ENCODE peak calls at places on chromosomes 13 and 19, in nine cellular contexts. One of them, this sample, is unnamed.

GRCh38 chr13:111474136-111475002 is 153.9 kb downstream of the TEX29 start:
- DNase-seq in PC-9: peak
- DNase-seq in anterior cingulate cortex: no peak
- DNase-seq in HuH-7.5: peak
- DNase-seq in NK-92 treated with Interleukin-12 subunit alpha and Interleukin-12 subunit beta, amount 100 ng/mL, for 24 hours: no peak
- DNase-seq in NCI-H2081: peak
- DNase-seq in colonic mucosa: no peak
- DNase-seq in GM06990: peak
- DNase-seq in neural progenitor cell: peak
- DNase-seq in this sample: peak

GRCh38 chr13:59771272-59771671 is 392.5 kb downstream of the DIAPH3 start:
- DNase-seq in PC-9: no peak
- DNase-seq in anterior cingulate cortex: no peak
- DNase-seq in HuH-7.5: no peak
- DNase-seq in NK-92 treated with Interleukin-12 subunit alpha and Interleukin-12 subunit beta, amount 100 ng/mL, for 24 hours: no peak
- DNase-seq in NCI-H2081: no peak
- DNase-seq in colonic mucosa: no peak
- DNase-seq in GM06990: no peak
- DNase-seq in neural progenitor cell: peak
- DNase-seq in this sample: no peak

GRCh38 chr19:50434525-50434924 is 1.8 kb downstream of the MYBPC2 start:
- DNase-seq in PC-9: no peak
- DNase-seq in anterior cingulate cortex: no peak
- DNase-seq in HuH-7.5: no peak
- DNase-seq in NK-92 treated with Interleukin-12 subunit alpha and Interleukin-12 subunit beta, amount 100 ng/mL, for 24 hours: no peak
- DNase-seq in NCI-H2081: no peak
- DNase-seq in colonic mucosa: no peak
- DNase-seq in GM06990: no peak
- DNase-seq in neural progenitor cell: peak
- DNase-seq in this sample: no peak

GRCh38 chr19:30722801-30723200 is 350.6 kb downstream of the ZNF536 start:
- DNase-seq in PC-9: no peak
- DNase-seq in anterior cingulate cortex: no peak
- DNase-seq in HuH-7.5: no peak
- DNase-seq in NK-92 treated with Interleukin-12 subunit alpha and Interleukin-12 subunit beta, amount 100 ng/mL, for 24 hours: no peak
- DNase-seq in NCI-H2081: no peak
- DNase-seq in colonic mucosa: no peak
- DNase-seq in GM06990: no peak
- DNase-seq in neural progenitor cell: no peak
- DNase-seq in this sample: no peak

GRCh38 chr19:7074705-7075282 is 5.3 kb downstream of the ZNF557 start:
- DNase-seq in PC-9: no peak
- DNase-seq in anterior cingulate cortex: no peak
- DNase-seq in HuH-7.5: no peak
- DNase-seq in NK-92 treated with Interleukin-12 subunit alpha and Interleukin-12 subunit beta, amount 100 ng/mL, for 24 hours: no peak
- DNase-seq in NCI-H2081: no peak
- DNase-seq in colonic mucosa: peak
- DNase-seq in GM06990: no peak
- DNase-seq in neural progenitor cell: no peak
- DNase-seq in this sample: no peak

GRCh38 chr13:85408415-85408814 is 390.8 kb downstream of the SLITRK6 start:
- DNase-seq in PC-9: no peak
- DNase-seq in anterior cingulate cortex: no peak
- DNase-seq in HuH-7.5: no peak
- DNase-seq in NK-92 treated with Interleukin-12 subunit alpha and Interleukin-12 subunit beta, amount 100 ng/mL, for 24 hours: no peak
- DNase-seq in NCI-H2081: no peak
- DNase-seq in colonic mucosa: no peak
- DNase-seq in GM06990: no peak
- DNase-seq in neural progenitor cell: no peak
- DNase-seq in this sample: no peak

GRCh38 chr19:38233740-38234251 is 9.8 kb upstream of the DPF1 start:
- DNase-seq in PC-9: peak
- DNase-seq in anterior cingulate cortex: peak
- DNase-seq in HuH-7.5: peak
- DNase-seq in NK-92 treated with Interleukin-12 subunit alpha and Interleukin-12 subunit beta, amount 100 ng/mL, for 24 hours: peak
- DNase-seq in NCI-H2081: peak
- DNase-seq in colonic mucosa: peak
- DNase-seq in GM06990: no peak
- DNase-seq in neural progenitor cell: peak
- DNase-seq in this sample: peak

GRCh38 chr13:40452741-40453665 is 213.4 kb downstream of the FOXO1 start:
- DNase-seq in PC-9: peak
- DNase-seq in anterior cingulate cortex: no peak
- DNase-seq in HuH-7.5: no peak
- DNase-seq in NK-92 treated with Interleukin-12 subunit alpha and Interleukin-12 subunit beta, amount 100 ng/mL, for 24 hours: no peak
- DNase-seq in NCI-H2081: no peak
- DNase-seq in colonic mucosa: no peak
- DNase-seq in GM06990: no peak
- DNase-seq in neural progenitor cell: no peak
- DNase-seq in this sample: no peak

GRCh38 chr19:782195-783043 is 14.8 kb upstream of the PTBP1 start:
- DNase-seq in PC-9: peak
- DNase-seq in anterior cingulate cortex: no peak
- DNase-seq in HuH-7.5: peak
- DNase-seq in NK-92 treated with Interleukin-12 subunit alpha and Interleukin-12 subunit beta, amount 100 ng/mL, for 24 hours: no peak
- DNase-seq in NCI-H2081: no peak
- DNase-seq in colonic mucosa: no peak
- DNase-seq in GM06990: no peak
- DNase-seq in neural progenitor cell: peak
- DNase-seq in this sample: no peak

GRCh38 chr13:23321534-23322241 is 111.8 kb downstream of the SACS start:
- DNase-seq in PC-9: no peak
- DNase-seq in anterior cingulate cortex: no peak
- DNase-seq in HuH-7.5: no peak
- DNase-seq in NK-92 treated with Interleukin-12 subunit alpha and Interleukin-12 subunit beta, amount 100 ng/mL, for 24 hours: peak
- DNase-seq in NCI-H2081: no peak
- DNase-seq in colonic mucosa: no peak
- DNase-seq in GM06990: no peak
- DNase-seq in neural progenitor cell: no peak
- DNase-seq in this sample: peak

GRCh38 chr13:62875118-62875640 is 1459.5 kb upstream of the PCDH20 start:
- DNase-seq in PC-9: no peak
- DNase-seq in anterior cingulate cortex: no peak
- DNase-seq in HuH-7.5: no peak
- DNase-seq in NK-92 treated with Interleukin-12 subunit alpha and Interleukin-12 subunit beta, amount 100 ng/mL, for 24 hours: no peak
- DNase-seq in NCI-H2081: peak
- DNase-seq in colonic mucosa: no peak
- DNase-seq in GM06990: no peak
- DNase-seq in neural progenitor cell: no peak
- DNase-seq in this sample: no peak

GRCh38 chr19:52248256-52248655 is 21.1 kb upstream of the ZNF766 start:
- DNase-seq in PC-9: peak
- DNase-seq in anterior cingulate cortex: peak
- DNase-seq in HuH-7.5: no peak
- DNase-seq in NK-92 treated with Interleukin-12 subunit alpha and Interleukin-12 subunit beta, amount 100 ng/mL, for 24 hours: no peak
- DNase-seq in NCI-H2081: no peak
- DNase-seq in colonic mucosa: peak
- DNase-seq in GM06990: no peak
- DNase-seq in neural progenitor cell: peak
- DNase-seq in this sample: peak

GRCh38 chr19:7857727-7858701 is 16.2 kb downstream of the PRR36 start:
- DNase-seq in PC-9: no peak
- DNase-seq in anterior cingulate cortex: no peak
- DNase-seq in HuH-7.5: no peak
- DNase-seq in NK-92 treated with Interleukin-12 subunit alpha and Interleukin-12 subunit beta, amount 100 ng/mL, for 24 hours: no peak
- DNase-seq in NCI-H2081: no peak
- DNase-seq in colonic mucosa: no peak
- DNase-seq in GM06990: peak
- DNase-seq in neural progenitor cell: peak
- DNase-seq in this sample: no peak

GRCh38 chr13:77345150-77345780 is 18.4 kb upstream of the MYCBP2 start:
- DNase-seq in PC-9: peak
- DNase-seq in anterior cingulate cortex: no peak
- DNase-seq in HuH-7.5: no peak
- DNase-seq in NK-92 treated with Interleukin-12 subunit alpha and Interleukin-12 subunit beta, amount 100 ng/mL, for 24 hours: no peak
- DNase-seq in NCI-H2081: peak
- DNase-seq in colonic mucosa: no peak
- DNase-seq in GM06990: peak
- DNase-seq in neural progenitor cell: no peak
- DNase-seq in this sample: no peak

GRCh38 chr13:35747594-35747993 is 271.1 kb upstream of the MAB21L1 start:
- DNase-seq in PC-9: no peak
- DNase-seq in anterior cingulate cortex: no peak
- DNase-seq in HuH-7.5: no peak
- DNase-seq in NK-92 treated with Interleukin-12 subunit alpha and Interleukin-12 subunit beta, amount 100 ng/mL, for 24 hours: no peak
- DNase-seq in NCI-H2081: no peak
- DNase-seq in colonic mucosa: no peak
- DNase-seq in GM06990: no peak
- DNase-seq in neural progenitor cell: no peak
- DNase-seq in this sample: no peak

GRCh38 chr13:27919934-27920676 is at the start of gene PDX1:
- DNase-seq in PC-9: no peak
- DNase-seq in anterior cingulate cortex: no peak
- DNase-seq in HuH-7.5: peak
- DNase-seq in NK-92 treated with Interleukin-12 subunit alpha and Interleukin-12 subunit beta, amount 100 ng/mL, for 24 hours: no peak
- DNase-seq in NCI-H2081: no peak
- DNase-seq in colonic mucosa: peak
- DNase-seq in GM06990: no peak
- DNase-seq in neural progenitor cell: peak
- DNase-seq in this sample: no peak

GRCh38 chr13:108787709-108788394 is 158.4 kb downstream of the MYO16 start:
- DNase-seq in PC-9: no peak
- DNase-seq in anterior cingulate cortex: no peak
- DNase-seq in HuH-7.5: no peak
- DNase-seq in NK-92 treated with Interleukin-12 subunit alpha and Interleukin-12 subunit beta, amount 100 ng/mL, for 24 hours: no peak
- DNase-seq in NCI-H2081: no peak
- DNase-seq in colonic mucosa: no peak
- DNase-seq in GM06990: no peak
- DNase-seq in neural progenitor cell: no peak
- DNase-seq in this sample: no peak

GRCh38 chr19:2547033-2547680 is 71.2 kb downstream of the GADD45B start:
- DNase-seq in PC-9: no peak
- DNase-seq in anterior cingulate cortex: no peak
- DNase-seq in HuH-7.5: no peak
- DNase-seq in NK-92 treated with Interleukin-12 subunit alpha and Interleukin-12 subunit beta, amount 100 ng/mL, for 24 hours: no peak
- DNase-seq in NCI-H2081: no peak
- DNase-seq in colonic mucosa: no peak
- DNase-seq in GM06990: no peak
- DNase-seq in neural progenitor cell: no peak
- DNase-seq in this sample: no peak

GRCh38 chr13:34414616-34415015 is 527.5 kb upstream of the NBEA start:
- DNase-seq in PC-9: no peak
- DNase-seq in anterior cingulate cortex: no peak
- DNase-seq in HuH-7.5: no peak
- DNase-seq in NK-92 treated with Interleukin-12 subunit alpha and Interleukin-12 subunit beta, amount 100 ng/mL, for 24 hours: no peak
- DNase-seq in NCI-H2081: no peak
- DNase-seq in colonic mucosa: no peak
- DNase-seq in GM06990: no peak
- DNase-seq in neural progenitor cell: no peak
- DNase-seq in this sample: no peak

GRCh38 chr13:27482996-27483395 is 32.6 kb upstream of the MTIF3 start:
- DNase-seq in PC-9: no peak
- DNase-seq in anterior cingulate cortex: no peak
- DNase-seq in HuH-7.5: no peak
- DNase-seq in NK-92 treated with Interleukin-12 subunit alpha and Interleukin-12 subunit beta, amount 100 ng/mL, for 24 hours: no peak
- DNase-seq in NCI-H2081: no peak
- DNase-seq in colonic mucosa: peak
- DNase-seq in GM06990: peak
- DNase-seq in neural progenitor cell: no peak
- DNase-seq in this sample: no peak

GRCh38 chr19:5225486-5226345 is 114.9 kb downstream of the PTPRS start:
- DNase-seq in PC-9: no peak
- DNase-seq in anterior cingulate cortex: no peak
- DNase-seq in HuH-7.5: no peak
- DNase-seq in NK-92 treated with Interleukin-12 subunit alpha and Interleukin-12 subunit beta, amount 100 ng/mL, for 24 hours: no peak
- DNase-seq in NCI-H2081: no peak
- DNase-seq in colonic mucosa: no peak
- DNase-seq in GM06990: no peak
- DNase-seq in neural progenitor cell: peak
- DNase-seq in this sample: no peak

GRCh38 chr13:76904507-76904906 is 18.3 kb upstream of the KCTD12 start:
- DNase-seq in PC-9: no peak
- DNase-seq in anterior cingulate cortex: no peak
- DNase-seq in HuH-7.5: no peak
- DNase-seq in NK-92 treated with Interleukin-12 subunit alpha and Interleukin-12 subunit beta, amount 100 ng/mL, for 24 hours: no peak
- DNase-seq in NCI-H2081: no peak
- DNase-seq in colonic mucosa: no peak
- DNase-seq in GM06990: no peak
- DNase-seq in neural progenitor cell: no peak
- DNase-seq in this sample: no peak

GRCh38 chr13:37534181-37534580 is 64.4 kb downstream of the POSTN start:
- DNase-seq in PC-9: no peak
- DNase-seq in anterior cingulate cortex: no peak
- DNase-seq in HuH-7.5: no peak
- DNase-seq in NK-92 treated with Interleukin-12 subunit alpha and Interleukin-12 subunit beta, amount 100 ng/mL, for 24 hours: no peak
- DNase-seq in NCI-H2081: no peak
- DNase-seq in colonic mucosa: no peak
- DNase-seq in GM06990: no peak
- DNase-seq in neural progenitor cell: no peak
- DNase-seq in this sample: no peak

GRCh38 chr13:106680796-106681482 is 113.0 kb upstream of the ARGLU1 start:
- DNase-seq in PC-9: no peak
- DNase-seq in anterior cingulate cortex: peak
- DNase-seq in HuH-7.5: no peak
- DNase-seq in NK-92 treated with Interleukin-12 subunit alpha and Interleukin-12 subunit beta, amount 100 ng/mL, for 24 hours: no peak
- DNase-seq in NCI-H2081: peak
- DNase-seq in colonic mucosa: no peak
- DNase-seq in GM06990: no peak
- DNase-seq in neural progenitor cell: peak
- DNase-seq in this sample: no peak

GRCh38 chr13:25881946-25882574 is 169.8 kb downstream of the SHISA2 start:
- DNase-seq in PC-9: no peak
- DNase-seq in anterior cingulate cortex: no peak
- DNase-seq in HuH-7.5: no peak
- DNase-seq in NK-92 treated with Interleukin-12 subunit alpha and Interleukin-12 subunit beta, amount 100 ng/mL, for 24 hours: no peak
- DNase-seq in NCI-H2081: peak
- DNase-seq in colonic mucosa: no peak
- DNase-seq in GM06990: no peak
- DNase-seq in neural progenitor cell: peak
- DNase-seq in this sample: no peak

GRCh38 chr13:51935326-51936171 is 73.8 kb downstream of the CCDC70 start:
- DNase-seq in PC-9: no peak
- DNase-seq in anterior cingulate cortex: no peak
- DNase-seq in HuH-7.5: peak
- DNase-seq in NK-92 treated with Interleukin-12 subunit alpha and Interleukin-12 subunit beta, amount 100 ng/mL, for 24 hours: no peak
- DNase-seq in NCI-H2081: no peak
- DNase-seq in colonic mucosa: peak
- DNase-seq in GM06990: no peak
- DNase-seq in neural progenitor cell: peak
- DNase-seq in this sample: peak

GRCh38 chr13:40564342-40564997 is 102.0 kb downstream of the FOXO1 start:
- DNase-seq in PC-9: no peak
- DNase-seq in anterior cingulate cortex: no peak
- DNase-seq in HuH-7.5: no peak
- DNase-seq in NK-92 treated with Interleukin-12 subunit alpha and Interleukin-12 subunit beta, amount 100 ng/mL, for 24 hours: no peak
- DNase-seq in NCI-H2081: no peak
- DNase-seq in colonic mucosa: no peak
- DNase-seq in GM06990: peak
- DNase-seq in neural progenitor cell: no peak
- DNase-seq in this sample: no peak

GRCh38 chr19:33193864-33194362 is at the start of gene LRP3:
- DNase-seq in PC-9: no peak
- DNase-seq in anterior cingulate cortex: peak
- DNase-seq in HuH-7.5: peak
- DNase-seq in NK-92 treated with Interleukin-12 subunit alpha and Interleukin-12 subunit beta, amount 100 ng/mL, for 24 hours: no peak
- DNase-seq in NCI-H2081: peak
- DNase-seq in colonic mucosa: peak
- DNase-seq in GM06990: no peak
- DNase-seq in neural progenitor cell: peak
- DNase-seq in this sample: no peak

GRCh38 chr13:104206450-104207044 is 1140.3 kb upstream of the SLC10A2 start:
- DNase-seq in PC-9: no peak
- DNase-seq in anterior cingulate cortex: no peak
- DNase-seq in HuH-7.5: no peak
- DNase-seq in NK-92 treated with Interleukin-12 subunit alpha and Interleukin-12 subunit beta, amount 100 ng/mL, for 24 hours: no peak
- DNase-seq in NCI-H2081: peak
- DNase-seq in colonic mucosa: no peak
- DNase-seq in GM06990: no peak
- DNase-seq in neural progenitor cell: no peak
- DNase-seq in this sample: no peak

GRCh38 chr19:35545855-35546381 is 492 bp downstream of the TMEM147 start:
- DNase-seq in PC-9: peak
- DNase-seq in anterior cingulate cortex: no peak
- DNase-seq in HuH-7.5: peak
- DNase-seq in NK-92 treated with Interleukin-12 subunit alpha and Interleukin-12 subunit beta, amount 100 ng/mL, for 24 hours: peak
- DNase-seq in NCI-H2081: peak
- DNase-seq in colonic mucosa: peak
- DNase-seq in GM06990: peak
- DNase-seq in neural progenitor cell: no peak
- DNase-seq in this sample: no peak

This sample was measured in HCT116.